ENCODE peak calls at places on chromosomes 7 and 10, in nine cellular contexts. One of them, this sample, is unnamed.

GRCh38 chr7:159000859-159001435 is 143.7 kb downstream of the VIPR2 start:
- DNase-seq in gastrocnemius medialis: no peak
- DNase-seq in stomach: no peak
- DNase-seq in tibial nerve: no peak
- DNase-seq in GM12865: no peak
- DNase-seq in heart right ventricle: no peak
- DNase-seq in cardiac fibroblast: no peak
- DNase-seq in foreskin fibroblast: no peak
- DNase-seq in thoracic aorta: no peak
- DNase-seq in this sample: no peak

GRCh38 chr7:14013880-14014279 is 24.4 kb upstream of the ETV1 start:
- DNase-seq in gastrocnemius medialis: no peak
- DNase-seq in cardiac fibroblast: peak
- DNase-seq in foreskin fibroblast: no peak
- DNase-seq in tibial nerve: no peak
- DNase-seq in stomach: no peak
- DNase-seq in GM12865: no peak
- DNase-seq in heart right ventricle: no peak
- DNase-seq in thoracic aorta: no peak
- DNase-seq in this sample: no peak

GRCh38 chr7:45188736-45189135 is 31.1 kb downstream of the RAMP3 start:
- DNase-seq in heart right ventricle: no peak
- DNase-seq in tibial nerve: no peak
- DNase-seq in gastrocnemius medialis: no peak
- DNase-seq in GM12865: no peak
- DNase-seq in cardiac fibroblast: no peak
- DNase-seq in foreskin fibroblast: no peak
- DNase-seq in thoracic aorta: no peak
- DNase-seq in stomach: peak
- DNase-seq in this sample: no peak

GRCh38 chr10:52729259-52730104 is 43.1 kb downstream of the MBL2 start:
- DNase-seq in foreskin fibroblast: peak
- DNase-seq in tibial nerve: no peak
- DNase-seq in gastrocnemius medialis: no peak
- DNase-seq in cardiac fibroblast: peak
- DNase-seq in GM12865: peak
- DNase-seq in heart right ventricle: no peak
- DNase-seq in thoracic aorta: no peak
- DNase-seq in stomach: no peak
- DNase-seq in this sample: no peak

GRCh38 chr7:18890885-18891621 is 226.4 kb downstream of the TWIST1 start:
- DNase-seq in GM12865: no peak
- DNase-seq in gastrocnemius medialis: no peak
- DNase-seq in cardiac fibroblast: peak
- DNase-seq in foreskin fibroblast: no peak
- DNase-seq in stomach: no peak
- DNase-seq in thoracic aorta: no peak
- DNase-seq in heart right ventricle: no peak
- DNase-seq in tibial nerve: no peak
- DNase-seq in this sample: no peak

GRCh38 chr10:132289439-132289838 is 18.3 kb downstream of the STK32C start:
- DNase-seq in GM12865: no peak
- DNase-seq in tibial nerve: no peak
- DNase-seq in stomach: no peak
- DNase-seq in thoracic aorta: no peak
- DNase-seq in cardiac fibroblast: no peak
- DNase-seq in gastrocnemius medialis: no peak
- DNase-seq in heart right ventricle: no peak
- DNase-seq in foreskin fibroblast: no peak
- DNase-seq in this sample: no peak

GRCh38 chr10:86888585-86889381 is 68.6 kb downstream of the MMRN2 start:
- DNase-seq in cardiac fibroblast: peak
- DNase-seq in tibial nerve: no peak
- DNase-seq in thoracic aorta: no peak
- DNase-seq in GM12865: peak
- DNase-seq in stomach: no peak
- DNase-seq in gastrocnemius medialis: no peak
- DNase-seq in foreskin fibroblast: peak
- DNase-seq in heart right ventricle: no peak
- DNase-seq in this sample: no peak

GRCh38 chr10:122163182-122164027 is 107.7 kb upstream of the BTBD16 start:
- DNase-seq in gastrocnemius medialis: no peak
- DNase-seq in stomach: no peak
- DNase-seq in thoracic aorta: no peak
- DNase-seq in heart right ventricle: no peak
- DNase-seq in cardiac fibroblast: peak
- DNase-seq in GM12865: no peak
- DNase-seq in foreskin fibroblast: no peak
- DNase-seq in tibial nerve: no peak
- DNase-seq in this sample: no peak

GRCh38 chr10:61898435-61898778 is 3.1 kb upstream of the ARID5B start:
- DNase-seq in stomach: no peak
- DNase-seq in cardiac fibroblast: no peak
- DNase-seq in tibial nerve: no peak
- DNase-seq in heart right ventricle: no peak
- DNase-seq in thoracic aorta: no peak
- DNase-seq in GM12865: peak
- DNase-seq in foreskin fibroblast: no peak
- DNase-seq in gastrocnemius medialis: no peak
- DNase-seq in this sample: no peak

GRCh38 chr10:75426880-75427279 is 4.5 kb upstream of the LRMDA start:
- DNase-seq in thoracic aorta: no peak
- DNase-seq in tibial nerve: no peak
- DNase-seq in gastrocnemius medialis: no peak
- DNase-seq in heart right ventricle: no peak
- DNase-seq in cardiac fibroblast: no peak
- DNase-seq in foreskin fibroblast: no peak
- DNase-seq in stomach: no peak
- DNase-seq in GM12865: no peak
- DNase-seq in this sample: no peak

GRCh38 chr7:110948280-110948679 is 142.6 kb upstream of the LRRN3 start:
- DNase-seq in GM12865: no peak
- DNase-seq in thoracic aorta: no peak
- DNase-seq in heart right ventricle: no peak
- DNase-seq in stomach: no peak
- DNase-seq in tibial nerve: no peak
- DNase-seq in foreskin fibroblast: no peak
- DNase-seq in gastrocnemius medialis: no peak
- DNase-seq in cardiac fibroblast: no peak
- DNase-seq in this sample: no peak

GRCh38 chr7:33824911-33825459 is 80.4 kb upstream of the BMPER start:
- DNase-seq in thoracic aorta: no peak
- DNase-seq in tibial nerve: no peak
- DNase-seq in stomach: no peak
- DNase-seq in foreskin fibroblast: no peak
- DNase-seq in GM12865: no peak
- DNase-seq in cardiac fibroblast: no peak
- DNase-seq in gastrocnemius medialis: no peak
- DNase-seq in heart right ventricle: no peak
- DNase-seq in this sample: no peak

GRCh38 chr10:132387723-132388210 is 9.2 kb upstream of the PWWP2B start:
- DNase-seq in heart right ventricle: peak
- DNase-seq in GM12865: peak
- DNase-seq in foreskin fibroblast: peak
- DNase-seq in thoracic aorta: no peak
- DNase-seq in tibial nerve: peak
- DNase-seq in stomach: peak
- DNase-seq in cardiac fibroblast: peak
- DNase-seq in gastrocnemius medialis: peak
- DNase-seq in this sample: peak

GRCh38 chr7:150340875-150341262 is 560 bp downstream of the RARRES2 start:
- DNase-seq in heart right ventricle: no peak
- DNase-seq in tibial nerve: no peak
- DNase-seq in GM12865: no peak
- DNase-seq in cardiac fibroblast: no peak
- DNase-seq in thoracic aorta: no peak
- DNase-seq in gastrocnemius medialis: no peak
- DNase-seq in stomach: no peak
- DNase-seq in foreskin fibroblast: no peak
- DNase-seq in this sample: no peak

GRCh38 chr7:150343225-150343624 is 1.8 kb upstream of the RARRES2 start:
- DNase-seq in gastrocnemius medialis: no peak
- DNase-seq in tibial nerve: no peak
- DNase-seq in cardiac fibroblast: no peak
- DNase-seq in thoracic aorta: no peak
- DNase-seq in stomach: no peak
- DNase-seq in foreskin fibroblast: no peak
- DNase-seq in GM12865: no peak
- DNase-seq in heart right ventricle: no peak
- DNase-seq in this sample: no peak

GRCh38 chr7:150340024-150340749 is 1.2 kb downstream of the RARRES2 start:
- DNase-seq in stomach: peak
- DNase-seq in gastrocnemius medialis: no peak
- DNase-seq in cardiac fibroblast: peak
- DNase-seq in GM12865: no peak
- DNase-seq in foreskin fibroblast: no peak
- DNase-seq in heart right ventricle: peak
- DNase-seq in thoracic aorta: no peak
- DNase-seq in tibial nerve: peak
- DNase-seq in this sample: peak

GRCh38 chr7:150341263-150342118 is at the start of gene RARRES2:
- DNase-seq in tibial nerve: no peak
- DNase-seq in heart right ventricle: peak
- DNase-seq in thoracic aorta: no peak
- DNase-seq in gastrocnemius medialis: no peak
- DNase-seq in GM12865: no peak
- DNase-seq in foreskin fibroblast: no peak
- DNase-seq in cardiac fibroblast: peak
- DNase-seq in stomach: peak
- DNase-seq in this sample: peak

DNA sequence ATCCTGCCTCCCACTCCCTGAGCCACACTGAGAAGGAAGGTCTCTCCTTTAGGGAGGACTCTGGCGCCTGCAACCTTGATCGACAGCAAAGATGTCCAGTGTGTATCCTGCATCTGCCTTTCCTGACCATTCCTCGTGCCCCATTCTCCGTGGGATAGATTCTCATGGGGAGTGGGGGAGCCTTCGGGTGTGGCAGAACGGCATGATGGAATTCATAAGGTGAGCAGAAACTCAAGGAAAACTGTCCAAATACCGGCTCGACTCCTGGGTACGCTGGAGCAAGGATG is 633 bp upstream of the RARRES2 start:
- DNase-seq in GM12865: no peak
- DNase-seq in cardiac fibroblast: no peak
- DNase-seq in heart right ventricle: no peak
- DNase-seq in thoracic aorta: no peak
- DNase-seq in foreskin fibroblast: no peak
- DNase-seq in stomach: no peak
- DNase-seq in gastrocnemius medialis: no peak
- DNase-seq in tibial nerve: no peak
- DNase-seq in this sample: no peak
- H3K4me3 ChIP-seq in GM12865: no peak
- H3K4me3 ChIP-seq in cardiac fibroblast: no peak
- H3K4me3 ChIP-seq in heart right ventricle: peak
- H3K4me3 ChIP-seq in thoracic aorta: peak
- H3K4me3 ChIP-seq in foreskin fibroblast: no peak
- H3K4me3 ChIP-seq in stomach: no peak
- H3K4me3 ChIP-seq in gastrocnemius medialis: peak
- H3K4me3 ChIP-seq in tibial nerve: peak
- H3K4me3 ChIP-seq in this sample: no peak

GRCh38 chr10:24848169-24848688 is 104.2 kb downstream of the PRTFDC1 start:
- DNase-seq in GM12865: no peak
- DNase-seq in heart right ventricle: no peak
- DNase-seq in cardiac fibroblast: peak
- DNase-seq in foreskin fibroblast: no peak
- DNase-seq in gastrocnemius medialis: no peak
- DNase-seq in stomach: no peak
- DNase-seq in tibial nerve: no peak
- DNase-seq in thoracic aorta: no peak
- DNase-seq in this sample: no peak

GRCh38 chr10:24849051-24849450 is 103.4 kb downstream of the PRTFDC1 start:
- DNase-seq in tibial nerve: no peak
- DNase-seq in gastrocnemius medialis: no peak
- DNase-seq in thoracic aorta: no peak
- DNase-seq in foreskin fibroblast: no peak
- DNase-seq in stomach: no peak
- DNase-seq in heart right ventricle: no peak
- DNase-seq in cardiac fibroblast: peak
- DNase-seq in GM12865: no peak
- DNase-seq in this sample: no peak

GRCh38 chr10:24850726-24851300 is 101.6 kb downstream of the PRTFDC1 start:
- DNase-seq in cardiac fibroblast: no peak
- DNase-seq in heart right ventricle: no peak
- DNase-seq in foreskin fibroblast: no peak
- DNase-seq in stomach: no peak
- DNase-seq in GM12865: no peak
- DNase-seq in gastrocnemius medialis: no peak
- DNase-seq in tibial nerve: no peak
- DNase-seq in thoracic aorta: no peak
- DNase-seq in this sample: no peak

GRCh38 chr10:24851595-24851994 is 100.8 kb downstream of the PRTFDC1 start:
- DNase-seq in cardiac fibroblast: peak
- DNase-seq in GM12865: no peak
- DNase-seq in thoracic aorta: no peak
- DNase-seq in tibial nerve: no peak
- DNase-seq in heart right ventricle: no peak
- DNase-seq in gastrocnemius medialis: no peak
- DNase-seq in stomach: peak
- DNase-seq in foreskin fibroblast: no peak
- DNase-seq in this sample: peak

GRCh38 chr10:24849537-24850299 is 102.7 kb downstream of the PRTFDC1 start:
- DNase-seq in stomach: no peak
- DNase-seq in heart right ventricle: no peak
- DNase-seq in foreskin fibroblast: no peak
- DNase-seq in GM12865: no peak
- DNase-seq in cardiac fibroblast: no peak
- DNase-seq in thoracic aorta: no peak
- DNase-seq in gastrocnemius medialis: no peak
- DNase-seq in tibial nerve: no peak
- DNase-seq in this sample: peak
- H3K4me3 ChIP-seq in stomach: no peak
- H3K4me3 ChIP-seq in heart right ventricle: no peak
- H3K4me3 ChIP-seq in foreskin fibroblast: no peak
- H3K4me3 ChIP-seq in GM12865: no peak
- H3K4me3 ChIP-seq in cardiac fibroblast: no peak
- H3K4me3 ChIP-seq in thoracic aorta: no peak
- H3K4me3 ChIP-seq in gastrocnemius medialis: no peak
- H3K4me3 ChIP-seq in tibial nerve: no peak
- H3K4me3 ChIP-seq in this sample: no peak

DNA sequence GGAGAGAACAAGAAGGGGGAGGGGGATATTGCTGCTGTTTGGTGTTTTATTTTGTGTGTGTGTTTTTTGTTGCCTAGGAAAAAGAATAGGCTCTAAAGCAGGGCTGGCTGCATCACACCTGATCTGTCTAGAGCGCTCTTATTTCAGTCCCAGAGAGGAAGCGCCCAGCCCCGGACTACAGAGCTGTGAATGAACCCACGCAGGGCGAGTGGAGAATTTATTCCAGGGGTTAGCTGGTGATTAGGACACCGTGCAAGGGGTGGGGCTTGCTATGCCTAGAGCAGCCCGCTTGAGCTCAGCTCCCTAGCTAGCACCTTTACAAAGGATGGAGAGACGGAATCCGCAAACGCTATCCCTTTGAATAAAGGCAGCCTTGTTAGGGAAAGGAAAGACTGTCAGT is 642 bp upstream of the FAM13C start:
- DNase-seq in tibial nerve: peak
- DNase-seq in foreskin fibroblast: no peak
- DNase-seq in thoracic aorta: no peak
- DNase-seq in GM12865: no peak
- DNase-seq in stomach: peak
- DNase-seq in gastrocnemius medialis: peak
- DNase-seq in cardiac fibroblast: peak
- DNase-seq in heart right ventricle: peak
- DNase-seq in this sample: peak
- H3K4me3 ChIP-seq in tibial nerve: peak
- H3K4me3 ChIP-seq in foreskin fibroblast: peak
- H3K4me3 ChIP-seq in thoracic aorta: peak
- H3K4me3 ChIP-seq in GM12865: no peak
- H3K4me3 ChIP-seq in stomach: peak
- H3K4me3 ChIP-seq in gastrocnemius medialis: peak
- H3K4me3 ChIP-seq in cardiac fibroblast: peak
- H3K4me3 ChIP-seq in heart right ventricle: peak
- H3K4me3 ChIP-seq in this sample: peak

GRCh38 chr10:90780488-90780887 is 77.4 kb downstream of the HTR7 start:
- DNase-seq in tibial nerve: no peak
- DNase-seq in foreskin fibroblast: no peak
- DNase-seq in gastrocnemius medialis: no peak
- DNase-seq in cardiac fibroblast: no peak
- DNase-seq in stomach: no peak
- DNase-seq in GM12865: no peak
- DNase-seq in thoracic aorta: no peak
- DNase-seq in heart right ventricle: no peak
- DNase-seq in this sample: no peak
- H3K4me3 ChIP-seq in tibial nerve: no peak
- H3K4me3 ChIP-seq in foreskin fibroblast: no peak
- H3K4me3 ChIP-seq in gastrocnemius medialis: no peak
- H3K4me3 ChIP-seq in cardiac fibroblast: no peak
- H3K4me3 ChIP-seq in stomach: no peak
- H3K4me3 ChIP-seq in GM12865: no peak
- H3K4me3 ChIP-seq in thoracic aorta: no peak
- H3K4me3 ChIP-seq in heart right ventricle: no peak
- H3K4me3 ChIP-seq in this sample: no peak